ENCODE peak calls at places on chromosome 20, in ten cellular contexts. L is effector memory CD8-positive, alpha-beta T cell; U is renal cortical epithelial cell; O is uterus; S is AG08395; T is psoas muscle; I is effector CD4-positive, alpha-beta T cell; W is DMS153; X is ACHN; V is KBM-7. M is an unnamed sample.

GRCh38 chr20:60249436-60249835 is 291.2 kb downstream of the CDH26 start:
- DNase-seq in L (no peak), U (peak), O (no peak), S (peak), T (no peak), I (no peak), W (no peak), X (peak), V (no peak), M (no peak)

GRCh38 chr20:8291873-8292272 is 159.8 kb downstream of the PLCB1 start:
- DNase-seq in L (no peak), U (peak), O (no peak), S (peak), T (no peak), I (no peak), W (no peak), X (no peak), V (no peak), M (no peak)

GRCh38 chr20:35653430-35653734 is 11.3 kb downstream of the CPNE1 start:
- DNase-seq in L (no peak), U (no peak), O (no peak), S (no peak), T (no peak), I (no peak), W (no peak), X (no peak), V (no peak), M (no peak)

GRCh38 chr20:40568200-40568599 is 120.8 kb downstream of the MAFB start:
- DNase-seq in L (no peak), U (peak), O (no peak), S (no peak), T (no peak), I (no peak), W (no peak), X (no peak), V (no peak), M (no peak)

GRCh38 chr20:50727792-50728485 is 3.4 kb upstream of the PARD6B start:
- DNase-seq in L (no peak), U (peak), O (peak), S (no peak), T (no peak), I (no peak), W (no peak), X (peak), V (no peak), M (no peak)

GRCh38 chr20:58892126-58892931 is 39.8 kb downstream of the GNAS start:
- DNase-seq in L (peak), U (peak), O (peak), S (peak), T (peak), I (peak), W (peak), X (peak), V (peak), M (peak)

GRCh38 chr20:21808863-21809664 is 103.6 kb downstream of the PAX1 start:
- DNase-seq in L (no peak), U (no peak), O (no peak), S (no peak), T (peak), I (no peak), W (no peak), X (peak), V (peak), M (peak)

GRCh38 chr20:10863337-10864060 is 189.7 kb upstream of the JAG1 start:
- DNase-seq in L (no peak), U (peak), O (no peak), S (peak), T (no peak), I (no peak), W (no peak), X (peak), V (no peak), M (no peak)

GRCh38 chr20:37932919-37933318 is 30.0 kb downstream of the VSTM2L start:
- DNase-seq in L (no peak), U (peak), O (no peak), S (no peak), T (no peak), I (no peak), W (no peak), X (no peak), V (no peak), M (no peak)

GRCh38 chr20:23666189-23666588 is 22.6 kb downstream of the CST4 start:
- DNase-seq in L (no peak), U (no peak), O (no peak), S (no peak), T (no peak), I (no peak), W (no peak), X (peak), V (no peak), M (no peak)

GRCh38 chr20:4272225-4272624 is 256.9 kb upstream of the RNF24 start:
- DNase-seq in L (no peak), U (peak), O (no peak), S (no peak), T (no peak), I (no peak), W (no peak), X (no peak), V (no peak), M (no peak)

GRCh38 chr20:3502878-3503277 is 32.1 kb downstream of the ATRN start:
- DNase-seq in L (no peak), U (no peak), O (no peak), S (no peak), T (no peak), I (no peak), W (no peak), X (no peak), V (no peak), M (no peak)

GRCh38 chr20:54190200-54190599 is 16.4 kb upstream of the CYP24A1 start:
- DNase-seq in L (no peak), U (no peak), O (no peak), S (no peak), T (no peak), I (no peak), W (no peak), X (no peak), V (no peak), M (no peak)

GRCh38 chr20:58716476-58717277 is 24.1 kb downstream of the NPEPL1 start:
- DNase-seq in L (no peak), U (peak), O (peak), S (no peak), T (peak), I (no peak), W (peak), X (no peak), V (no peak), M (peak)

GRCh38 chr20:29689411-29690225 is 1567.8 kb upstream of the DEFB115 start:
- DNase-seq in L (no peak), U (peak), O (no peak), S (no peak), T (no peak), I (no peak), W (no peak), X (no peak), V (no peak), M (no peak)

GRCh38 chr20:17287503-17287902 is 60.7 kb downstream of the PCSK2 start:
- DNase-seq in L (no peak), U (no peak), O (no peak), S (no peak), T (no peak), I (no peak), W (no peak), X (no peak), V (no peak), M (no peak)

GRCh38 chr20:12207875-12208274 is 290.2 kb downstream of the BTBD3 start:
- DNase-seq in L (no peak), U (peak), O (no peak), S (peak), T (no peak), I (no peak), W (no peak), X (peak), V (peak), M (peak)

GRCh38 chr20:20079102-20079784 is 26.9 kb downstream of the CFAP61 start:
- DNase-seq in L (no peak), U (peak), O (no peak), S (no peak), T (no peak), I (no peak), W (peak), X (no peak), V (no peak), M (no peak)

GRCh38 chr20:34877002-34877264 is 521 bp downstream of the ACSS2 start:
- DNase-seq in L (no peak), U (no peak), O (no peak), S (no peak), T (no peak), I (no peak), W (no peak), X (no peak), V (peak), M (no peak)